ENCODE peak calls at places on chromosomes 12 and 14, in seven cellular contexts. Z is K562, J is left ventricle myocardium inferior, C is upper lobe of right lung, O is Peyer's patch, U is A549, T is uterus. G is an unnamed sample. For H3K4me1, the result is how much of the 10 kb centered on the place peaks cover.

GRCh38 chr14:94501588-94502516 is 7.4 kb downstream of the SERPINA12 start:
- DNase-seq in Z (no peak), J (no peak), C (no peak), O (no peak), U (no peak), T (no peak), G (no peak)

GRCh38 chr12:111664961-111665865 is 20.5 kb downstream of the BRAP start:
- DNase-seq in Z (no peak), J (no peak), C (no peak), O (no peak), U (no peak), T (no peak), G (no peak)

GRCh38 chr14:35362911-35363374 is 41.6 kb downstream of the NFKBIA start:
- DNase-seq in Z (no peak), J (no peak), C (no peak), O (no peak), U (no peak), T (peak), G (no peak)

GRCh38 chr14:23537351-23538048 is 14.1 kb downstream of the ZFHX2 start:
- DNase-seq in Z (no peak), J (no peak), C (no peak), O (no peak), U (no peak), T (no peak), G (no peak)

GRCh38 chr14:37179896-37180502 is 7.6 kb upstream of the SLC25A21 start:
- DNase-seq in Z (no peak), J (no peak), C (no peak), O (no peak), U (no peak), T (no peak), G (no peak)

GRCh38 chr12:203462-204260 is 10.3 kb downstream of the SLC6A12 start:
- DNase-seq in Z (peak), J (peak), C (no peak), O (no peak), U (peak), T (peak), G (no peak)

GRCh38 chr12:88411689-88412088 is 168.6 kb downstream of the KITLG start:
- DNase-seq in Z (no peak), J (no peak), C (no peak), O (no peak), U (no peak), T (no peak), G (no peak)

GRCh38 chr14:104589338-104590195 is 10.0 kb downstream of the C14orf180 start:
- DNase-seq in Z (no peak), J (no peak), C (no peak), O (no peak), U (no peak), T (no peak), G (no peak)

GRCh38 chr12:120321382-120322202 is 6.0 kb downstream of the PLA2G1B start:
- DNase-seq in Z (no peak), J (no peak), C (peak), O (no peak), U (no peak), T (no peak), G (no peak)

GRCh38 chr14:88554458-88555286 is at the start of gene PTPN21:
- DNase-seq in Z (peak), J (peak), C (peak), O (peak), U (peak), T (peak), G (no peak)

GRCh38 chr12:3752096-3752709 is 706 bp downstream of the CRACR2A start:
- DNase-seq in Z (peak), J (peak), C (peak), O (peak), U (no peak), T (peak), G (peak)

GRCh38 chr14:37411079-37411735 is 183.8 kb downstream of the FOXA1 start:
- DNase-seq in Z (no peak), J (no peak), C (no peak), O (no peak), U (no peak), T (no peak), G (no peak)

GRCh38 chr14:90985601-90986242 is 74.7 kb downstream of the RPS6KA5 start:
- DNase-seq in Z (no peak), J (no peak), C (no peak), O (no peak), U (no peak), T (no peak), G (no peak)

GRCh38 chr12:62268956-62269355 is 8.8 kb downstream of the USP15 start:
- DNase-seq in Z (no peak), J (no peak), C (no peak), O (no peak), U (no peak), T (no peak), G (no peak)

GRCh38 chr14:103516426-103517171 is 6.0 kb downstream of the CKB start:
- DNase-seq in Z (no peak), J (peak), C (peak), O (no peak), U (no peak), T (no peak), G (no peak)

GRCh38 chr14:65502676-65503124 is 90.2 kb downstream of the FUT8 start:
- DNase-seq in Z (no peak), J (no peak), C (no peak), O (no peak), U (no peak), T (no peak), G (no peak)

GRCh38 chr12:95733156-95733825 is 57.3 kb downstream of the NTN4 start:
- DNase-seq in Z (no peak), J (no peak), C (no peak), O (no peak), U (no peak), T (no peak), G (no peak)

GRCh38 chr12:29103539-29103974 is 45.5 kb upstream of the FAR2 start:
- DNase-seq in Z (no peak), J (no peak), C (no peak), O (no peak), U (no peak), T (no peak), G (no peak)

GRCh38 chr12:46217686-46218508 is 50.9 kb downstream of the SLC38A1 start:
- DNase-seq in Z (no peak), J (no peak), C (no peak), O (peak), U (no peak), T (no peak), G (peak)

GRCh38 chr14:59870277-59871165 is at the start of gene RTN1:
- DNase-seq in Z (no peak), J (peak), C (peak), O (peak), U (no peak), T (peak), G (no peak)

GRCh38 chr14:91418387-91419043 is 895 bp upstream of the CCDC88C start:
- DNase-seq in Z (peak), J (peak), C (peak), O (peak), U (peak), T (peak), G (peak)

GRCh38 chr12:99906786-99907185 is 78.0 kb downstream of the ANKS1B start:
- DNase-seq in Z (no peak), J (no peak), C (no peak), O (no peak), U (no peak), T (no peak), G (no peak)

GRCh38 chr12:62760779-62761178 is 174.2 kb downstream of the PPM1H start:
- DNase-seq in Z (peak), J (no peak), C (no peak), O (no peak), U (peak), T (no peak), G (no peak)

GRCh38 chr12:121657305-121658008 is 12.0 kb downstream of the MORN3 start:
- DNase-seq in Z (no peak), J (no peak), C (no peak), O (no peak), U (no peak), T (no peak), G (no peak)

GRCh38 chr14:95127531-95127911 is 29.8 kb downstream of the DICER1 start:
- DNase-seq in Z (no peak), J (no peak), C (no peak), O (no peak), U (no peak), T (no peak), G (no peak)

GRCh38 chr14:76870146-76870545 is 43.9 kb downstream of the LRRC74A start:
- DNase-seq in Z (no peak), J (no peak), C (no peak), O (no peak), U (peak), T (no peak), G (no peak)

GRCh38 chr12:92400006-92400405 is 254.4 kb upstream of the BTG1 start:
- DNase-seq in Z (no peak), J (no peak), C (no peak), O (peak), U (no peak), T (no peak), G (no peak)

GRCh38 chr14:61927015-61927414 is 164.8 kb downstream of the SNAPC1 start:
- DNase-seq in Z (no peak), J (no peak), C (no peak), O (no peak), U (no peak), T (no peak), G (no peak)

GRCh38 chr12:52821071-52821730 is 7.3 kb upstream of the KRT4 start:
- DNase-seq in Z (no peak), J (no peak), C (no peak), O (no peak), U (no peak), T (no peak), G (no peak)

GRCh38 chr12:45708363-45708762 is 21.1 kb upstream of the ARID2 start:
- DNase-seq in Z (no peak), J (no peak), C (no peak), O (no peak), U (no peak), T (no peak), G (no peak)

GRCh38 chr12:113473942-113474341 is 2.3 kb upstream of the LHX5 start:
- DNase-seq in Z (no peak), J (no peak), C (no peak), O (no peak), U (no peak), T (no peak), G (no peak)

GRCh38 chr12:52271157-52271556 is 3.3 kb upstream of the KRT86 start:
- DNase-seq in Z (no peak), J (no peak), C (no peak), O (no peak), U (no peak), T (no peak), G (no peak)

GRCh38 chr14:77099425-77100167 is 1.5 kb downstream of the CIPC start:
- DNase-seq in Z (peak), J (no peak), C (no peak), O (no peak), U (no peak), T (no peak), G (no peak)

GRCh38 chr12:54016478-54016964 is 7.7 kb downstream of the HOXC8 start:
- DNase-seq in Z (no peak), J (no peak), C (no peak), O (no peak), U (peak), T (peak), G (no peak)

GRCh38 chr12:49121047-49121696 is 10.0 kb downstream of the TUBA1B start:
- DNase-seq in Z (peak), J (peak), C (no peak), O (peak), U (peak), T (no peak), G (no peak)

GRCh38 chr12:9798008-9798619 is 29.2 kb upstream of the KLRF1 start:
- DNase-seq in Z (peak), J (no peak), C (no peak), O (peak), U (peak), T (no peak), G (peak)

DNA sequence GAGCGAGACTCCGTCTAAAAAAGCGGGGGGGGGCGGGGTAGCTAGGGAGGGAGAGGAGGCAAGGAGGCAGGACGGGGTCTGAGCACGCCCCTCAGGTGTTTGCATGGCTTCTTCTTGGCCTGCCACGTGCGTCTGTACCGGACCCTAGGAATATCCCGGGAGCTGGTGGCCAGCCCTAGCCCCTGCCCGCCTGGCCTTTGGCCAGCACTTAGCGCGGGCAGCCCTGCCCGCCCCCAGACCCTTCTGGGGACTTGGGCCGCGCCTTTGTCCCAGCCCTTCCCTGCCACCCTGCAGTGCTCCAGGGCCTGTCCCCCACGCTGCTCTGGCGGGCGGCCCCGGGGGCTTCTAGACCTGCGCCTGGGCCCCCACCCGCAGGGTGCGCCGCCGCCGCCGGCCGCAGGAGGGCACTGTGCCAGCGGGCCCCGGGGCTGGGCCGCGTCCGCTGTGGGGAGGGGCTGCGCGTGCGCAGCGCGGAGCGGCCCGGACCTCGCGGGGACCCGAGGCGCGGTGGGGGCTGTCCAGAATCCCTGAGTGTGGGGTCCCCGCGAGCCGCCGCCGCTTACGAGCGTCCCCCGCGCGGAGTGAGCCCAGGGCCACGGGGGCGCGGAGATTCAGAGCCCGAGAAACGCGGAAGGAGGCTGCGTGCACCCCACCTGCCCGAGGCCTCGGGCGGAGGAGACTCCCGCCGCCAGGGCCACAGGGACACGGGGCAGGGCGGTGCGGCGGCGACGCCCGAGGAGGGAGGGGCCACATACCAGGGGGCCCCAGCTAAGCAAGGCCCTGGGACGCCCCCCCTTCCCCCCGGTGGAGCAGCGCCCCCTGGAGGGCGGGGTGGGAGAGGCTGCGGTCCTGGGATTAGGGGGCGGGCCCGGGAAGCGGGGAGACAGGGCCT is 21.0 kb downstream of the SLC25A29 start:
- DNase-seq in Z (peak), J (peak), C (peak), O (peak), U (peak), T (peak), G (peak)
- H3K4me1 ChIP-seq in Z (under half), J (half or more), C (under half), O (under half), U (under half), T (under half), G (under half)

GRCh38 chr12:27861428-27862167 is 81.6 kb upstream of the MANSC4 start:
- DNase-seq in Z (peak), J (peak), C (no peak), O (peak), U (no peak), T (peak), G (no peak)
- H3K27ac ChIP-seq in Z (no peak), J (peak), C (peak), O (no peak), U (no peak), T (no peak), G (no peak)

GRCh38 chr12:123982269-123982668 is 9.3 kb downstream of the ZNF664 start:
- DNase-seq in Z (no peak), J (no peak), C (no peak), O (no peak), U (no peak), T (no peak), G (no peak)
- H3K4me3 ChIP-seq in Z (no peak), J (no peak), C (no peak), O (no peak), U (no peak), T (no peak), G (no peak)

GRCh38 chr14:96511667-96512066 is 9.5 kb downstream of the PAPOLA start:
- DNase-seq in Z (no peak), J (no peak), C (no peak), O (no peak), U (no peak), T (no peak), G (no peak)
- H3K4me1 ChIP-seq in Z (under half), J (half or more), C (under half), O (under half), U (half or more), T (under half), G (under half)

GRCh38 chr12:31508436-31509150 is 82.3 kb downstream of the DENND5B start:
- DNase-seq in Z (no peak), J (no peak), C (no peak), O (no peak), U (no peak), T (no peak), G (no peak)
- H3K27ac ChIP-seq in Z (no peak), J (no peak), C (no peak), O (no peak), U (peak), T (peak), G (no peak)

GRCh38 chr14:68951051-68951797 is 27.9 kb downstream of the ACTN1 start:
- DNase-seq in Z (no peak), J (peak), C (peak), O (peak), U (peak), T (peak), G (no peak)
- H3K4me3 ChIP-seq in Z (no peak), J (peak), C (no peak), O (no peak), U (peak), T (no peak), G (no peak)

DNA sequence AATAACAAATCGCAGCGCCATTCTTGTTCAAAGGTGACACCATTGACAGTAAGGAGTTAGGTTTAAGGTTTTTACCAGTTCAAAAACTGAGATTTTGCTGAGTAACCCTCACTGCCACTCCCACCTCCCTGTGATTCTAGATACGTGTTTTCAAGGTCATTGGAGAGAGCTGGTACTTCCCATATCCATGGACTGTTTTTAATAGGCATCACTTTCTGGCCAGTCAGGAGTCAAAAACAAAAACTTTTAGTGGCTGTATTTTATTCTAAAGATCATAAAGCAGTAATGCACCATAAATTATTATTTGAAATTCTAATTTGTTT is 187.5 kb downstream of the ETV6 start:
- DNase-seq in Z (peak), J (no peak), C (no peak), O (no peak), U (no peak), T (no peak), G (no peak)
- H3K4me1 ChIP-seq in Z (under half), J (half or more), C (half or more), O (under half), U (under half), T (under half), G (under half)